ENCODE peak calls at places on chromosomes 16 and 17, in five cellular contexts. F is fibroblast of lung, M is mammary epithelial cell, D is astrocyte, C is kidney. E is an unnamed sample.

GRCh38 chr17:77507116-77507885 is 366.5 kb downstream of the SEC14L1 start:
- DNase-seq in F (no peak), M (no peak), D (no peak), C (no peak), E (no peak)

GRCh38 chr17:50634123-50634914 is at the start of gene ABCC3:
- DNase-seq in F (peak; percentile 50), M (no peak), D (peak; percentile 16), C (peak; percentile 91), E (peak; percentile 84)

GRCh38 chr16:68279726-68280125 is 15.4 kb downstream of the SLC7A6 start:
- DNase-seq in F (no peak), M (no peak), D (no peak), C (no peak), E (no peak)

GRCh38 chr17:83192161-83192788 is 112.9 kb downstream of the METRNL start:
- DNase-seq in F (peak; percentile 44), M (no peak), D (no peak), C (peak; percentile 68), E (peak; percentile 55)

GRCh38 chr17:77959216-77959925 is 868 bp downstream of the TNRC6C start:
- DNase-seq in F (peak; percentile 12), M (peak; percentile 19), D (no peak), C (no peak), E (peak; percentile 56)

GRCh38 chr17:9258115-9259020 is 237.1 kb downstream of the NTN1 start:
- DNase-seq in F (no peak), M (no peak), D (no peak), C (peak; percentile 32), E (no peak)

GRCh38 chr16:525520-526180 is 1.9 kb upstream of the CAPN15 start:
- DNase-seq in F (peak; percentile 75), M (peak; percentile 93), D (peak; percentile 86), C (peak; percentile 83), E (peak; percentile 83)

GRCh38 chr16:80107900-80108299 is 432.9 kb upstream of the DYNLRB2 start:
- DNase-seq in F (no peak), M (peak; percentile 90), D (peak; percentile 72), C (no peak), E (no peak)

GRCh38 chr16:11014159-11014558 is 69.8 kb downstream of the CLEC16A start:
- DNase-seq in F (no peak), M (peak; percentile 38), D (no peak), C (no peak), E (peak; percentile 70)

GRCh38 chr17:78348055-78348745 is 11.7 kb downstream of the SOCS3 start:
- DNase-seq in F (no peak), M (no peak), D (no peak), C (peak; percentile 55), E (no peak)

GRCh38 chr16:5450435-5451104 is 353.0 kb upstream of the EEF2KMT start:
- DNase-seq in F (no peak), M (no peak), D (no peak), C (no peak), E (no peak)

GRCh38 chr16:89020068-89020924 is 43.3 kb upstream of the CBFA2T3 start:
- DNase-seq in F (no peak), M (no peak), D (no peak), C (peak; percentile 50), E (no peak)

GRCh38 chr17:79570653-79571052 is 40.2 kb downstream of the RBFOX3 start:
- DNase-seq in F (no peak), M (no peak), D (no peak), C (peak; percentile 44), E (no peak)

GRCh38 chr17:44004761-44005526 is 522 bp downstream of the NAGS start:
- DNase-seq in F (no peak), M (no peak), D (no peak), C (peak; percentile 82), E (no peak)

GRCh38 chr17:73308017-73308823 is 3.6 kb downstream of the CDC42EP4 start:
- DNase-seq in F (peak; percentile 95), M (peak; percentile 85), D (peak; percentile 80), C (peak; percentile 95), E (peak; percentile 93)

GRCh38 chr16:56871172-56871593 is 6.2 kb downstream of the SLC12A3 start:
- DNase-seq in F (peak; percentile 33), M (peak; percentile 33), D (no peak), C (no peak), E (peak; percentile 60)

DNA sequence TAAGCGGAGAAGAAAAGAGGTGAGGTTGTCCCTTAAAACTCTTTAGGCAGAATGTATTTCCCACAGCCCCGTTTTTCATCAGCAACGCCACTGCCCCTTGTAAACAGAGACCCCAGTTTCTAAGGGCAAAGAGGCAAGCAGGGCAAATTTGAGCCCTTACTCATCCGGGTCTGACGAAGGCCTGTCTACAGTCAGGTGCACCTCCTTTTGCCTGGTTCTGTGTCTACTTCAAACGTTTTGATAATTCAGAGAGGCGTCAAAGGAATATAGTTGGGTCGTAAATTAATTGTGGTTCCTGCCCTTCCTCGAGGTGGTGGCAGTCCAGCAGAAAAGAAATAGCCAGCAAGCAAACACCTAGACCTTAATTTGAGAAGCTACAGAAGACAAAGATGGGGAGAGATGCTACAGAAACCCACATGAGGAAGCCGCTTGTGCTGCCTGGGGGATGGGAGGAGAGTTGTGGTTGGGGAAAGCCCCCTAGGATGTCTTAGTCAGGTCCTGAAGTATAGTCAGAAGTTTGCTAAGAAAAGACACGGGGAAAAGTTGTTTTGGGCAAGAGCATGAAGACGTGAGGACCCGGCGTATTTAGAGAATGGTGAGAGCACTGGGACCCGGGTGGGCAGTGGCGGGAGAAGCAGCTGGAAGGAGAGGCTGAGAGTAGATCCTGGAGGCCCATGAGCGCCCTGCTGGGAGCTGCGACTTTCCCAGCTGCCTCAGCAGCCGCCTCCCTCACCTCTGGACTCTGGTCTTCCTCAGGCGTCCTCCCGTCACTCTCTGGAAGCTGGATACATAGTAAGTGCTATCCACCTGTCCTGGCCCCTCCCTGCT is 2.4 kb downstream of the FBRS start:
- DNase-seq in F (no peak), M (peak; percentile 42), D (peak; percentile 27), C (peak; percentile 63), E (peak; percentile 7)
- H3K9ac ChIP-seq in F (peak overlapping the region; percentile 99), M (peak overlapping the region; percentile 92), D (peak overlapping the region; percentile 99), C (peak overlapping the region; percentile 94), E (peak overlapping the region; percentile 98)

GRCh38 chr16:84018710-84019109 is 23.9 kb downstream of the SLC38A8 start:
- DNase-seq in F (no peak), M (no peak), D (no peak), C (no peak), E (no peak)
- H3K9me3 ChIP-seq in F (no peaks in the 10 kb centered on the region), M (peaks cover 12% of the 10 kb centered on the region), D (peaks cover 12% of the 10 kb centered on the region), C (peaks cover 5% of the 10 kb centered on the region), E (peaks cover 42% of the 10 kb centered on the region)

DNA sequence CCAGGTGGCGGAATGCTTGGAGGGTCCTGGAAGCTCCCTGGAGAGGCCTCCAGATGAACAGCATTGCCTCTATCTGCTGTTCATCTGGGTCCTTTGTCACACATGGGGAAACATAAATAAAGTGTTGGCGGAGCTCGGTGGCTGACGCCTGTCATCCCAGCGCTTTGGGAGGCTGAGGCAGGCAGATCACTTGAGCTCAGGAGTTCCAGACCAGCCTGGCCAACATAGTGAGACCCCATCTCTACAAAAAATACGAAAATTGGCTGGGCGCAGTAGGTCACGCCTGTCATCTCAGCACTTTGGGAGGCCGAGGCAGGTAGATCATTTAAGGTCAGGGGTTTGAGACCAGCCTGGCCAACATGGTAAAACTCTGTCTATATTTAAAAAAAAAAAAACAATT is 2.2 kb downstream of the MYADML2 start:
- DNase-seq in F (no peak), M (no peak), D (no peak), C (no peak), E (no peak)
- H3K9ac ChIP-seq in F (no peak overlapping the region), M (no peak overlapping the region), D (no peak overlapping the region), C (no peak overlapping the region), E (no peak overlapping the region)

GRCh38 chr17:27218041-27218440 is 75.9 kb upstream of the WSB1 start:
- DNase-seq in F (no peak), M (no peak), D (no peak), C (no peak), E (no peak)

GRCh38 chr17:27216836-27217235 is 77.1 kb upstream of the WSB1 start:
- DNase-seq in F (no peak), M (no peak), D (no peak), C (no peak), E (no peak)

GRCh38 chr17:27217631-27218030 is 76.3 kb upstream of the WSB1 start:
- DNase-seq in F (no peak), M (no peak), D (no peak), C (no peak), E (no peak)

GRCh38 chr17:27222515-27222914 is 71.4 kb upstream of the WSB1 start:
- DNase-seq in F (no peak), M (no peak), D (no peak), C (no peak), E (no peak)

DNA sequence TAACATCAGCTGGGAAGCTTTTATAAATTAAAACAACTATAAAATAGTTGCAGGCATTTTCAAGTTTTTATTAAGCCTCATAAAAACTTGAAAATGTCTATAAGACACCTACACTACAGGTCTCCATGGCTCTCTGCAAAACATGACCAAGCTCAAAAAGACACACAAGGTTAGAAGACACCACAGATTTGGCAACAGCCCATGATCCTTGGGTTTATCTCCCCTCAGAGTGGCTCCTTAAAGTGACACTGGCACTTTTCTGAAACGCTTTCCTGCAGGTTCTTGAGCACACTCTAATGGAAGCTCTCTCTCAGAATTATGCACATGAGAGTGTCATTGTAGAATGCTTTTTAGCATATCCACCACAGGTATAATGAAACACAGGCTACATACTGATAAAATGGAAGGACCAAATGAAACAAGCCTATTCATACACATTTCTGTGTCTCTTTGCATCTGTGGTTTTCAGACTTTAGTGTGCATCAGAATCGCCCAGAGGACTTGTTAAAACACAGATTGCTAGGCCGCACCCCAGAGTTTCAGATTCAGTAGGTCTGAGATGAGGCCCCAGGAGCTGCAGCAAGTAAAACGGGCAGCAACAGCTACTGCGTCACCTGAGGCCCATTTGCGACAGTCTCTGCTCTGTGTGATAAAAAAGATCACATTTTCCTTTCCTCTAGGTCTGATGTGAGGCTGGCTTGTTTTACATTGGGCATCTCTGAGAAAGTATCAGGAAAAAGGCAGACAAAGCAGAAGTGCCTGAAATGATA is 75.0 kb upstream of the WSB1 start:
- DNase-seq in F (no peak), M (no peak), D (no peak), C (no peak), E (no peak)
- H3K9me3 ChIP-seq in F (no peaks in the 10 kb centered on the region), M (no peaks in the 10 kb centered on the region), D (no peaks in the 10 kb centered on the region), C (no peaks in the 10 kb centered on the region), E (peaks cover 9% of the 10 kb centered on the region)